ENCODE peak calls at places on chromosomes 12 and 14, in seven cellular contexts. I is left lung; H is mesenchymal stem cell; E is left ventricle myocardium inferior; Z is cardiac muscle cell; G is CD8-positive, alpha-beta T cell; P is effector memory CD4-positive, alpha-beta T cell. F is an unnamed sample. For H3K4me1 and H3K27me3, the result is how much of the 10 kb centered on the place peaks cover.

GRCh38 chr12:112349440-112349839 is 32.8 kb downstream of the HECTD4 start:
- DNase-seq in H (no peak), Z (no peak), P (no peak), G (no peak), E (no peak), I (no peak), F (no peak)

GRCh38 chr14:24110060-24110459 is 4.5 kb upstream of the DCAF11 start:
- DNase-seq in G (no peak), P (no peak), Z (no peak), I (no peak), H (no peak), E (no peak), F (peak)

GRCh38 chr12:75315518-75315917 is 14.6 kb downstream of the CAPS2 start:
- DNase-seq in H (peak), Z (no peak), I (no peak), G (no peak), P (no peak), E (no peak), F (no peak)

GRCh38 chr12:39124768-39125167 is 219.4 kb upstream of the CPNE8 start:
- DNase-seq in Z (no peak), P (no peak), E (no peak), G (no peak), I (no peak), H (no peak), F (no peak)

GRCh38 chr12:131058700-131059099 is 105.0 kb downstream of the ADGRD1 start:
- DNase-seq in I (no peak), P (no peak), Z (no peak), E (no peak), G (no peak), H (no peak), F (no peak)

GRCh38 chr12:14408208-14408607 is 42.7 kb downstream of the ATF7IP start:
- DNase-seq in I (no peak), G (no peak), E (no peak), P (no peak), H (peak), Z (peak), F (no peak)

GRCh38 chr14:93072659-93073365 is 42.9 kb downstream of the ITPK1 start:
- DNase-seq in H (no peak), P (no peak), G (no peak), Z (no peak), E (no peak), I (no peak), F (peak)

GRCh38 chr14:38941485-38941884 is 161.6 kb downstream of the SEC23A start:
- DNase-seq in Z (no peak), I (no peak), H (no peak), G (no peak), P (no peak), E (no peak), F (no peak)

GRCh38 chr12:28057856-28058615 is 85.5 kb upstream of the PTHLH start:
- DNase-seq in I (no peak), P (no peak), G (no peak), H (no peak), E (no peak), Z (no peak), F (no peak)

GRCh38 chr12:14995583-14996425 is 23.0 kb downstream of the PDE6H start:
- DNase-seq in P (no peak), G (no peak), E (no peak), Z (peak), H (peak), I (no peak), F (no peak)

GRCh38 chr14:69093551-69094421 is 59.1 kb downstream of the DCAF5 start:
- DNase-seq in G (no peak), P (no peak), Z (peak), H (peak), I (peak), E (no peak), F (no peak)

GRCh38 chr14:55097894-55098560 is 31.0 kb upstream of the LGALS3 start:
- DNase-seq in H (no peak), P (peak), G (peak), I (peak), E (no peak), Z (no peak), F (peak)

GRCh38 chr12:19533567-19533966 is 94.3 kb downstream of the AEBP2 start:
- DNase-seq in H (no peak), Z (no peak), I (no peak), E (no peak), G (no peak), P (no peak), F (no peak)

GRCh38 chr12:106883421-106883820 is 72.3 kb upstream of the TMEM263 start:
- DNase-seq in P (no peak), H (peak), Z (no peak), I (no peak), G (no peak), E (no peak), F (no peak)

DNA sequence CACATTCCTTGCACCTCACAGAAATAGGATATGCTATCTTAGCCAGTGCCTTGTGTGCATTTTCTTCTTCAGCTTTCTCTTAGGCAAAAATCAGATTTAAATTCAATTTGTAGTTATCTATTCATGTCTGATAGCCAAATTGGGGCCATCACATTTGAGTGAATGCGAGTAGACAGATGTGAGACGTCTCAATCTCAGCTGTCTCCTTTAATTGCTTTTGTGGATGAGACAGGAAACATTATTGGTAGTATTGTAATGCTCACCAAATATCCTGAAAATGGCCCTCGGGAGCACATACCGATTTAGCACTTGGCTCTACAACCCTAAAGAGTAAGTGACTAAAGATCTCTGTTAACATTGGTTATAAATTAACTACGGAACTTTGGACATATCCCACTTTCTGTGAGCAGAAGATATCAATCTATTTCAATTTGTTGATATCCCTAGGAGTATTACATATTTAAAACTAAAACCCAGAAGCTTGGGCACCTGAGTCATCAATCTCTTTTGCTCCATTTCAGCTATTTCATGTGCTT is 1012.5 kb upstream of the TMEM132C start:
- DNase-seq in P (no peak), H (no peak), I (no peak), G (no peak), E (no peak), Z (no peak), F (no peak)
- H3K4me1 ChIP-seq in P (under half), H (under half), I (under half), G (under half), E (under half), Z (under half), F (under half)

DNA sequence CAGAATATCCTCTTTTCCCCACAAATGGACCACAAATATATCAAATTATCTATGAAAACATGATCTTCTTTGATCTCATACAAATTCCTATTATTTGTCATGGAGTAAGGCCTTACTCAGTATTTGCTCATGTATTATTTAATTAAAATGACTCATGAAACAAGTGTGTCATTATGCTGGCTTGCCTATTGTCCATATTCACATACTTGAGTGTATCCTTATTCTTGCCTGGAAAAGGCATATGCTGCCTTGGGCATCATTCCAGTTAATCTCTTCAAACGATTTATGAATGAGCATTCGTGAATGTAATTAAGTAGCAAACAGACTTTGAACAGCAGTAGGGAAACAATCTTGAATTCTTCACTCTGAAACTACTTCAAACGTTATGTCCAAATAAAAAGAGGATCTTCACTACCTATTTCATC is 22.6 kb upstream of the SNRPF start:
- DNase-seq in I (no peak), P (no peak), Z (no peak), E (no peak), G (no peak), H (no peak), F (no peak)
- H3K27me3 ChIP-seq in I (under half), P (under half), Z (under half), E (under half), G (under half), H (under half), F (under half)

GRCh38 chr12:95220190-95220589 is 2.6 kb downstream of the VEZT start:
- DNase-seq in H (no peak), I (no peak), Z (no peak), E (no peak), G (no peak), P (no peak), F (no peak)
- H3K4me3 ChIP-seq in H (no peak), I (no peak), Z (no peak), E (no peak), G (no peak), P (no peak), F (no peak)

GRCh38 chr12:56224102-56224701 is at the start of gene NABP2:
- DNase-seq in P (peak), E (peak), Z (peak), I (peak), H (peak), G (peak), F (peak)
- H3K4me1 ChIP-seq in P (under half), E (half or more), Z (under half), I (under half), H (under half), G (under half), F (under half)

DNA sequence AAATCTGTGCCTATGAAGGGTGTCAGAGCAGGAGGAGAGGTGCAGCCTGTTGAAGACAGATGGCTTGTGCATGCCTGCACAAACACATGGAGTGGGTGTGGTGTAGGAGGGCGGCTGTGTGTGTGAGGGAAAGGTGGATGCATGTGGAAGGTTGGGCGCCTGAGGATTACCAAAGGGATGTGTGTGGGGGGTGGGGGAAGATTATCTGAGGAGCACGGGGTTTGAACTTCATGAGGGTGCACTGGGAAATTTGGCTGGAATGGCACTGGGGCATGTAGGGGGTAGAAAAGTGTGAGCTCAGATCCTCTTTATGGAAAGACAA is 2.7 kb downstream of the NTF3 start:
- DNase-seq in I (no peak), H (no peak), E (no peak), G (no peak), Z (no peak), P (no peak), F (no peak)
- H3K27me3 ChIP-seq in I (half or more), H (half or more), E (half or more), G (under half), Z (half or more), P (under half), F (half or more)

GRCh38 chr12:33440477-33440876 is 858 bp upstream of the SYT10 start:
- DNase-seq in G (no peak), H (no peak), P (no peak), I (no peak), Z (no peak), E (no peak), F (no peak)

GRCh38 chr12:33437598-33437997 is 2.0 kb downstream of the SYT10 start:
- DNase-seq in G (no peak), P (no peak), I (no peak), H (no peak), Z (no peak), E (no peak), F (no peak)

GRCh38 chr12:33438025-33438772 is 1.4 kb downstream of the SYT10 start:
- DNase-seq in I (no peak), G (no peak), E (no peak), P (no peak), Z (peak), H (no peak), F (no peak)

GRCh38 chr12:33438890-33439586 is 581 bp downstream of the SYT10 start:
- DNase-seq in Z (peak), G (no peak), E (no peak), I (no peak), P (no peak), H (peak), F (no peak)

DNA sequence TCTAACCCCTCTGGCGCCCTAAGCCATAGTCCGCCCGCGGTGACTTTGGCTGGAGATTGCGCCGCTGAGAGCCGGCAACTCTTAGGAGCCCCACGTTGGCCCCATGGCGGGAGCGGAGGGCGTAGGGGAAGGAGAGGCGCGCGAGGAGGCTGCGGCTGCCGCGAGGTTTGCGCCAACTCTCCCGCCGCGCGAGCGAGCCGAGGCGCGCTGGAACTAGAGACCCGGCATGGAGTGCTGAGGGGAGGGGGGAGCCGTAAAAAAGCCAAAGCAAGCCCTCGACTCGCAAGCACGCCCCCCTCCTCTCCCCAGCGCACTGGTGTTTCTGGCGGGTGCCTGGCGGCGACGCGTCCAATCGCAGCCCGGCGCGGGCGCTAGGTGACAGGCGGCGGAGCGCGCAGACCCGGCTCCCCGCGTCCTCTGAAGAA is at the start of gene SYT10:
- DNase-seq in P (no peak), E (no peak), Z (peak), I (no peak), G (no peak), H (peak), F (no peak)
- H3K4me3 ChIP-seq in P (no peak), E (peak), Z (peak), I (peak), G (no peak), H (peak), F (peak)